ENCODE peak calls at places on chromosome 11, in six cellular contexts. R is WTC11; H is pancreas; D is body of pancreas; Q is neural progenitor cell; E is activated CD8-positive, alpha-beta T cell treated with anti-CD3 and anti-CD28 coated beads for 36 hours. C is an unnamed sample.

GRCh38 chr11:11010624-11011127 is 152.8 kb upstream of the ZBED5 start:
- DNase-seq in H (no peak), R (peak), Q (peak), D (peak), E (no peak), C (no peak)

GRCh38 chr11:71244116-71244815 is 8.1 kb downstream of the SHANK2 start:
- DNase-seq in R (no peak), D (no peak), H (no peak), Q (no peak), E (no peak), C (no peak)

GRCh38 chr11:47183969-47184368 is 2.3 kb downstream of the PACSIN3 start:
- DNase-seq in H (no peak), D (no peak), Q (no peak), E (no peak), R (no peak), C (no peak)

GRCh38 chr11:47189100-47189834 is 3.0 kb upstream of the PACSIN3 start:
- DNase-seq in E (no peak), Q (no peak), H (no peak), R (no peak), D (no peak), C (no peak)

GRCh38 chr11:102287963-102288744 is 29.1 kb upstream of the BIRC3 start:
- DNase-seq in R (no peak), E (peak), H (peak), Q (peak), D (peak), C (peak)

GRCh38 chr11:20342347-20343279 is 20.9 kb upstream of the HTATIP2 start:
- DNase-seq in E (peak), R (peak), D (no peak), Q (peak), H (no peak), C (no peak)

GRCh38 chr11:116179346-116179850 is 593.4 kb downstream of the BUD13 start:
- DNase-seq in Q (no peak), E (no peak), D (no peak), R (no peak), H (no peak), C (no peak)

GRCh38 chr11:19080579-19080993 is 20.1 kb upstream of the MRGPRX2 start:
- DNase-seq in Q (no peak), D (peak), H (peak), R (no peak), E (no peak), C (no peak)

GRCh38 chr11:20467458-20468185 is 80.1 kb downstream of the PRMT3 start:
- DNase-seq in D (no peak), Q (no peak), H (no peak), E (no peak), R (no peak), C (no peak)

GRCh38 chr11:103070142-103070541 is 21.8 kb downstream of the DCUN1D5 start:
- DNase-seq in E (no peak), R (no peak), D (no peak), H (no peak), Q (no peak), C (no peak)

GRCh38 chr11:1762537-1763302 is 1.0 kb downstream of the CTSD start:
- DNase-seq in Q (no peak), D (peak), H (peak), R (no peak), E (no peak), C (peak)

GRCh38 chr11:50174189-50174588 is 141.5 kb downstream of the OR4C45 start:
- DNase-seq in D (no peak), R (no peak), H (no peak), E (no peak), Q (no peak), C (no peak)

GRCh38 chr11:83816572-83817187 is 530.5 kb upstream of the CCDC90B start:
- DNase-seq in H (no peak), E (no peak), R (no peak), D (no peak), Q (peak), C (peak)

GRCh38 chr11:76649964-76650363 is 20.6 kb downstream of the LRRC32 start:
- DNase-seq in Q (no peak), D (no peak), E (no peak), H (no peak), R (no peak), C (no peak)

GRCh38 chr11:8219257-8220021 is 44.2 kb downstream of the LMO1 start:
- DNase-seq in R (peak), H (peak), E (peak), Q (peak), D (peak), C (peak)

DNA sequence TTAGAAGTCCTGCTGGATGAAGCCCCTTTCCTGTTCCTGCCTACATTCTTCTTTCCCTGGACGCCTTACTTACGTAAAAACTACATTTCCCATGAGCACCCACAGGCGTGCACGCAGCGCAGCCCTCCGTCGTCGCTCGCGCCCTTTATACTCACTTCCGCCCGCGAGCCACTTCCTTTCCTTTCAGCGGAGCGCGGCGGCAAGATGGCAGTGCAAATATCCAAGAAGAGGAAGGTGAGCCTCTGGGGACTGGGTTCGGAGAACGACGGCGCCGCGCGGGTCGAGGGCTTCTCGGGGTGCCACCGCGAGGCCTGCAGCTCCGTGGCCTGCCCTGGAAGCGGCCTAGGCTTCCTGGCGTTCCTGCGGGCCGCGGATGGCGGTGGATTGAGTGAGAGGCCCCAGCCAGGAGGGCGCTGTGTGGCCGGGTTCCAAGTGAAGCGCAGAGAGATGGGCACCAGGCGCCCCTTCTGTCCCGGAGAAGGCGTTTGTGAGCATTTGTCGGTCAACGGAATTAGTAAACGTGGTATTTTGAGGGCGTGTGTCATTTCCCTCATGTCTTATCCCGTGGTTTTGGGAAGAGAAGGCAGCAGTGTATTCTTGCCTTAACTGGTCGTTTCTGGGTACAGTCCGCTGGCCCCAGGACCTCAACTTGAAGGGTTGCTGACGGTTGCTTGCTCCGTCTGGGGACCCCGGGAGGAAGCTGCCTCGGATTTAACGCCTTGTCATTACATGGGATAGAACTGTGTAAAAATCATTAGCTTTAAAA is at the start of gene RPS3:
- DNase-seq in E (peak), Q (peak), R (peak), D (peak), H (peak), C (peak)
- TF ChIP-seq CTCF in E (no peak), Q (peak), R (no peak), D (no peak), H (no peak), C (peak)

DNA sequence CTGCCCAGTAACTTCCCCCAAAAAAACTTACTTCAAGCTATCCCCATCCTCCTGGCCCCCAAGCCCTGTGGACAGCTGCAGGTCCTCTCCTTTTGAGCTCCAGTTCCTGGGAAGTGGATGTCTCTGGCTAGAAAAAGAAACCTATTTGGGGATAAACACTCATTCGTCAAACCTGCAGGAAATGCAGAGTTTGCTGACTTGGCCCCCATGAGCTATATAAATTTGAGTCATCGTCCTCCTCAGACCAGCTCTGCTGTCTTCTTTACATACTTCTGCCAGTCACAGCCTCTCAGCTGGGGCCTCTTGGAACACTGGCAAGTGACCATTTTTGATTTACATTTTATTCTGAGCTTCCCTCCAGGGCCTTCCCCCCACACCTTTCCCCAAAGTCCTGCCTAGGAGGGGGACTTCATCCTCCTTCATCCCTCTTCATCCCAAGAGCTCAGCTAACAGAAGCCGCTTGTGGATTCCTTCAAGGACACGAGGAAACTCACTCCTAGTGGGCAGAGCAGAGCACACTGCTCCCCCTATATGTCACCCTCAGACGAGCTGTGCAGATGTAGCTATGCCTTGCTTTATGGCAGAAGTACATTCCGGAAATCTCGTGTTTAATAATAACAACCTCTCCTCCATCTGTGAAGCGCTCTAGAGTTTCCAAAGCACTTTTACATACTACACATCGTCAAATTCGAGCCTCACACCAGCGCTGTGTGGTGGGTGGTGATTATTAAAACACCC is 131.8 kb downstream of the FEZ1 start:
- DNase-seq in E (no peak), Q (no peak), R (no peak), D (no peak), H (no peak), C (no peak)
- TF ChIP-seq CTCF in E (no peak), Q (peak), R (peak), D (no peak), H (no peak), C (no peak)

GRCh38 chr11:6637871-6638270 is 17.7 kb downstream of the DCHS1 start:
- DNase-seq in R (no peak), E (no peak), Q (no peak), D (no peak), H (peak), C (no peak)

GRCh38 chr11:6640036-6640984 is 15.3 kb downstream of the DCHS1 start:
- DNase-seq in Q (no peak), E (no peak), H (no peak), R (no peak), D (no peak), C (no peak)

GRCh38 chr11:6636480-6636879 is 17.3 kb upstream of the TPP1 start:
- DNase-seq in E (no peak), D (no peak), H (no peak), R (no peak), Q (no peak), C (no peak)

GRCh38 chr11:6640985-6641701 is 14.5 kb downstream of the DCHS1 start:
- DNase-seq in E (no peak), H (no peak), Q (no peak), D (no peak), R (no peak), C (no peak)

GRCh38 chr11:6638437-6638836 is 17.2 kb downstream of the DCHS1 start:
- DNase-seq in Q (no peak), H (no peak), R (no peak), E (no peak), D (peak), C (no peak)
- TF ChIP-seq CTCF in Q (no peak), H (no peak), R (no peak), E (no peak), D (peak), C (no peak)

DNA sequence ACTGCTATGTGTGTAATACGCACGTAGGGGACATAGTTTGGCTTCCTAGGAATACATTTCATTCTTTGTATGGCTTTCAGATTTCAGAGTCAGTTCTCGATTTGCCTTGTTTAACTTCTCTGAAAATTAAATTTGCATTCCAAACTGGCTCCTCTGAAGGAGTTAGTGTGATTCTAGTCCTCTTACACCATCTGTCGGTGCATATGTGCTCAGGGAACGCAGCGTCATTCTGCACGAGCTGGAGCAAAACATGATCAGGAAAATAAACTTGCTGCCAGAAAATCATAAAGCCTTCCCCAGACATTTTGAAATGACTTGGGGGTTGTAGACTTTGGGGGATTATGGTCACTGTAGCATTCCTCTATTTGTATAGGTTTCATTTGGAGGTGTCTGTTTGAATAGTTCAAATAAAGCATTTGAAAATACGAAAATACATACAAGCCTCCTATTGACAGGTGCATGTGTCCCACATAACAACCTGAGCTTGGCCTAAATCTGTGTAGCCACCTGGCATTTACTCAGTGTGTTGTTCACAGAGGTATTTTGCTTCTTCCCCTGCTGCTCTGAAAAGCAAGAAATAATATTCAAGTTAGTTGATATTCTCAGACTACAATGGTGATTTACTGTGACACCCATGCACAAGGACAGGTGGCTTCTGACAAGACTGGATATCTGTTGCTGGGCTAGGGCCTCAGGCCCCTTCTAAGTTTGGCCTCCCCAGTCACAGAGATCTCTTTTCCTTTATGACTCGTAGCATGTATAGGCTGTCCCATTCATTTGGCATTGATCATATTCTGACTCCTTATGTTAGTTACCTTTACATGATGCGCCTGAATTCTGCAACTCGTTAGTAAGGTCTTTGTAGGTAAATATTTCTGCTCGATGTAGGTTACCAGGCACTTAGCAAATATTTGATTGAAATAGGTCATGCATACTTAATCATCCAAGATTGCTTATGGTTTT is 81.6 kb upstream of the SORL1-AS1 start:
- DNase-seq in Q (no peak), R (no peak), E (no peak), H (no peak), D (peak), C (no peak)
- TF ChIP-seq CTCF in Q (no peak), R (no peak), E (no peak), H (no peak), D (peak), C (no peak)

GRCh38 chr11:5204787-5205186 is 4.3 kb upstream of the OR51V1 start:
- DNase-seq in D (no peak), E (no peak), Q (peak), R (no peak), H (no peak), C (peak)
- TF ChIP-seq CTCF in D (peak), E (peak), Q (peak), R (no peak), H (no peak), C (peak)

GRCh38 chr11:64225608-64226506 is at the start of the genes NUDT22 and TRPT1:
- DNase-seq in E (peak), R (peak), H (peak), D (peak), Q (peak), C (peak)
- TF ChIP-seq CTCF in E (peak), R (no peak), H (no peak), D (no peak), Q (no peak), C (no peak)

DNA sequence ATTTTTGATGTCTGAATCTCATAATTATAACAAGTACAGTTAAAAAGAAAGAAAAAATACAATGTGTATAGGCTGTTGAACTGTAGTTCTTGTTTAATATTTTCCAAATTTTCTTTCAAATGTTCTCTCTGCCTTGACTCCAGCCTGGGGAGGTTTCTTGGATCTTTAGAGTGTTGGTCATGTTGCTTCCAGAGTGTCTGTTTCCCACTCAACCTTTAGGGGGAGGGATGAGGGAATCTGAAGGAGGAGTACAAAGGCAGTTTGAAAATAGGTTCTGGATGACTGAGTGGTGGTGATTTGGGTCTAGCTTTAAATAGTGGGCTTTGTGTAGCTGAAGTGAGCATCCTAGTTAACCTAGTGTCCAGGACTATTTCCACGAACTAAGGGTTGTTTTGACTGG is 2.0 kb downstream of the CTNND1 start:
- DNase-seq in D (no peak), H (no peak), Q (peak), R (no peak), E (no peak), C (no peak)
- TF ChIP-seq CTCF in D (peak), H (no peak), Q (peak), R (no peak), E (no peak), C (no peak)

GRCh38 chr11:111726301-111726713 is 39.9 kb downstream of the PPP2R1B start:
- DNase-seq in H (no peak), R (no peak), E (no peak), Q (no peak), D (no peak), C (no peak)
- TF ChIP-seq CTCF in H (no peak), R (no peak), E (no peak), Q (no peak), D (no peak), C (no peak)

DNA sequence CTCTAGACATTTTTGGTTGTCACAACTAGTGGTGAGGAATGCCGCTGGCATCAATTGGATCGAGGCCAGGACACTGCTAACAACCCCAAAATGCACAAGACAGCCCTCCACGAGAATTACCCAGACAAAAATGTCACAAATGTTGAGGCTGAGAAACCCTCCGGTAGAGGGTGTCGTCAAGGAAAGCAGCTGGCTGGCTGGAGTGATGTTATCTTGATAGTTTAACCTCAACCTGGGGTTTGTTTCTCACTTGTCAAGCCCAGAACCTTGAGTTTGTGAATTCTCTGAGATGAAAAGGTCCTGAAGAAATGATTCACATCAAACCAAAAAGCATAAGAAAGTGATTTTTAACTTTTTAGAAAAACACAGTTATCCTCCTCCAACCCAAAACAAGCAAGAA is 21.1 kb upstream of the TMPRSS13 start:
- DNase-seq in Q (no peak), H (no peak), E (peak), R (no peak), D (no peak), C (peak)
- TF ChIP-seq CTCF in Q (no peak), H (no peak), E (no peak), R (no peak), D (peak), C (peak)

GRCh38 chr11:111918390-111919256 is at the start of gene C11orf52:
- DNase-seq in D (peak), R (peak), Q (peak), H (peak), E (no peak), C (no peak)
- TF ChIP-seq CTCF in D (peak), R (no peak), Q (no peak), H (no peak), E (no peak), C (no peak)